ENCODE peak calls at places on chromosomes 6 and 20, in six cellular contexts. X, F, R, I, O and D are unnamed samples.

GRCh38 chr6:155710704-155711103 is 255.1 kb upstream of the NOX3 start:
- DNase-seq in X (no peak), F (no peak), R (no peak), I (no peak), O (no peak), D (no peak)

GRCh38 chr20:37534401-37535157 is 6.9 kb upstream of the BLCAP start:
- DNase-seq in X (peak; percentile 50), F (no peak), R (peak; percentile 57), I (no peak), O (peak; percentile 17), D (peak; percentile 80)

GRCh38 chr6:85368631-85369030 is 81.3 kb upstream of the NT5E start:
- DNase-seq in X (no peak), F (no peak), R (no peak), I (no peak), O (no peak), D (no peak)

GRCh38 chr6:147712841-147713240 is 204.4 kb downstream of the SAMD5 start:
- DNase-seq in X (no peak), F (no peak), R (no peak), I (no peak), O (no peak), D (no peak)

GRCh38 chr6:81749704-81750103 is 2.8 kb downstream of the TENT5A start:
- DNase-seq in X (no peak), F (no peak), R (no peak), I (no peak), O (no peak), D (no peak)

GRCh38 chr20:10671850-10672578 is 1.8 kb downstream of the JAG1 start:
- DNase-seq in X (no peak), F (peak; percentile 80), R (no peak), I (no peak), O (peak; percentile 31), D (peak; percentile 40)

GRCh38 chr6:152635949-152636674 is 1.1 kb downstream of the SYNE1 start:
- DNase-seq in X (no peak), F (peak; percentile 65), R (peak; percentile 44), I (no peak), O (peak; percentile 77), D (peak; percentile 27)

GRCh38 chr6:108798672-108799355 is 49.4 kb upstream of the ARMC2 start:
- DNase-seq in X (peak; percentile 88), F (no peak), R (no peak), I (peak; percentile 54), O (no peak), D (no peak)

GRCh38 chr6:158972241-158973233 is 27.5 kb downstream of the RSPH3 start:
- DNase-seq in X (no peak), F (no peak), R (no peak), I (no peak), O (no peak), D (no peak)

GRCh38 chr6:89208551-89208950 is 8.6 kb downstream of the GABRR1 start:
- DNase-seq in X (no peak), F (no peak), R (no peak), I (no peak), O (no peak), D (no peak)

GRCh38 chr6:128848169-128848935 is 34.6 kb upstream of the LAMA2 start:
- DNase-seq in X (no peak), F (no peak), R (no peak), I (no peak), O (no peak), D (no peak)

GRCh38 chr20:16555754-16556153 is 17.5 kb downstream of the KIF16B start:
- DNase-seq in X (no peak), F (no peak), R (no peak), I (no peak), O (no peak), D (no peak)

GRCh38 chr6:33199687-33200233 is 705 bp downstream of the RXRB start:
- DNase-seq in X (peak; percentile 88), F (peak; percentile 73), R (no peak), I (peak; percentile 77), O (no peak), D (no peak)

GRCh38 chr6:84801250-84801649 is 36.9 kb upstream of the TBX18 start:
- DNase-seq in X (no peak), F (no peak), R (no peak), I (no peak), O (no peak), D (no peak)

GRCh38 chr20:53800883-53801604 is 207.4 kb upstream of the ZNF217 start:
- DNase-seq in X (no peak), F (peak; percentile 9), R (no peak), I (no peak), O (no peak), D (no peak)

GRCh38 chr6:160667854-160668481 is 3.9 kb upstream of the LPA start:
- DNase-seq in X (peak; percentile 52), F (no peak), R (no peak), I (no peak), O (no peak), D (no peak)

GRCh38 chr6:125743604-125744003 is 5.8 kb upstream of the HEY2 start:
- DNase-seq in X (no peak), F (no peak), R (no peak), I (no peak), O (no peak), D (no peak)

GRCh38 chr6:169958510-169958909 is 207.1 kb downstream of the ERMARD start:
- DNase-seq in X (peak; percentile 31), F (no peak), R (peak; percentile 21), I (no peak), O (no peak), D (no peak)

GRCh38 chr20:63546686-63547483 is 664 bp downstream of the SRMS start:
- DNase-seq in X (no peak), F (no peak), R (no peak), I (no peak), O (no peak), D (no peak)

GRCh38 chr6:72002415-72002814 is 116.1 kb downstream of the RIMS1 start:
- DNase-seq in X (no peak), F (no peak), R (no peak), I (no peak), O (no peak), D (no peak)

GRCh38 chr20:35048739-35049138 is 43.9 kb downstream of the TRPC4AP start:
- DNase-seq in X (no peak), F (no peak), R (no peak), I (no peak), O (peak; percentile 68), D (peak; percentile 80)

GRCh38 chr6:84356907-84357306 is 129.5 kb upstream of the CEP162 start:
- DNase-seq in X (no peak), F (no peak), R (no peak), I (no peak), O (no peak), D (no peak)